ENCODE peak calls at places on chromosomes 12 and 14, in ten cellular contexts. One of them, this sample, is unnamed.

GRCh38 chr12:130455161-130455560 is 117.5 kb downstream of the PIWIL1 start:
- DNase-seq in GM06990: no peak
- DNase-seq in ovary: no peak
- DNase-seq in D721Med: no peak
- DNase-seq in PC-3: no peak
- DNase-seq in stomach: no peak
- DNase-seq in cardiac fibroblast: no peak
- DNase-seq in suprapubic skin: no peak
- DNase-seq in MCF 10A: no peak
- DNase-seq in pancreas: no peak
- DNase-seq in this sample: no peak

GRCh38 chr12:97308576-97309198 is 153.9 kb upstream of the RMST start:
- DNase-seq in GM06990: peak; percentile 31
- DNase-seq in ovary: no peak
- DNase-seq in D721Med: no peak
- DNase-seq in PC-3: peak; percentile 65
- DNase-seq in stomach: no peak
- DNase-seq in cardiac fibroblast: peak; percentile 76
- DNase-seq in suprapubic skin: no peak
- DNase-seq in MCF 10A: peak; percentile 57
- DNase-seq in pancreas: no peak
- DNase-seq in this sample: peak; percentile 47

GRCh38 chr14:105479438-105480164 is 5.0 kb downstream of the CRIP2 start:
- DNase-seq in GM06990: no peak
- DNase-seq in ovary: peak; percentile 45
- DNase-seq in D721Med: no peak
- DNase-seq in PC-3: no peak
- DNase-seq in stomach: no peak
- DNase-seq in cardiac fibroblast: no peak
- DNase-seq in suprapubic skin: no peak
- DNase-seq in MCF 10A: no peak
- DNase-seq in pancreas: no peak
- DNase-seq in this sample: no peak

GRCh38 chr12:114684098-114684869 is at the start of gene TBX3:
- DNase-seq in GM06990: peak; percentile 43
- DNase-seq in ovary: peak; percentile 92
- DNase-seq in D721Med: peak; percentile 39
- DNase-seq in PC-3: peak; percentile 99
- DNase-seq in stomach: peak; percentile 79
- DNase-seq in cardiac fibroblast: peak; percentile 99
- DNase-seq in suprapubic skin: peak; percentile 98
- DNase-seq in MCF 10A: peak; percentile 99
- DNase-seq in pancreas: peak; percentile 81
- DNase-seq in this sample: peak; percentile 100

GRCh38 chr14:75417674-75418073 is 10.1 kb upstream of the JDP2 start:
- DNase-seq in GM06990: no peak
- DNase-seq in ovary: no peak
- DNase-seq in D721Med: no peak
- DNase-seq in PC-3: no peak
- DNase-seq in stomach: no peak
- DNase-seq in cardiac fibroblast: no peak
- DNase-seq in suprapubic skin: no peak
- DNase-seq in MCF 10A: peak; percentile 92
- DNase-seq in pancreas: no peak
- DNase-seq in this sample: peak; percentile 41

GRCh38 chr14:65483647-65484046 is 71.1 kb downstream of the FUT8 start:
- DNase-seq in GM06990: no peak
- DNase-seq in ovary: no peak
- DNase-seq in D721Med: no peak
- DNase-seq in PC-3: peak; percentile 57
- DNase-seq in stomach: no peak
- DNase-seq in cardiac fibroblast: peak; percentile 34
- DNase-seq in suprapubic skin: no peak
- DNase-seq in MCF 10A: no peak
- DNase-seq in pancreas: no peak
- DNase-seq in this sample: peak; percentile 5

GRCh38 chr12:3751151-3752095 is 1.5 kb downstream of the CRACR2A start:
- DNase-seq in GM06990: no peak
- DNase-seq in ovary: no peak
- DNase-seq in D721Med: no peak
- DNase-seq in PC-3: no peak
- DNase-seq in stomach: no peak
- DNase-seq in cardiac fibroblast: no peak
- DNase-seq in suprapubic skin: no peak
- DNase-seq in MCF 10A: no peak
- DNase-seq in pancreas: no peak
- DNase-seq in this sample: no peak

GRCh38 chr12:55931317-55931779 is 386 bp downstream of the DGKA start:
- DNase-seq in GM06990: no peak
- DNase-seq in ovary: peak; percentile 57
- DNase-seq in D721Med: no peak
- DNase-seq in PC-3: no peak
- DNase-seq in stomach: no peak
- DNase-seq in cardiac fibroblast: no peak
- DNase-seq in suprapubic skin: no peak
- DNase-seq in MCF 10A: peak; percentile 49
- DNase-seq in pancreas: peak; percentile 32
- DNase-seq in this sample: no peak

GRCh38 chr12:66775941-66776340 is 97.1 kb upstream of the GRIP1 start:
- DNase-seq in GM06990: no peak
- DNase-seq in ovary: no peak
- DNase-seq in D721Med: no peak
- DNase-seq in PC-3: peak; percentile 64
- DNase-seq in stomach: no peak
- DNase-seq in cardiac fibroblast: no peak
- DNase-seq in suprapubic skin: no peak
- DNase-seq in MCF 10A: no peak
- DNase-seq in pancreas: no peak
- DNase-seq in this sample: no peak

GRCh38 chr12:79373896-79374499 is 316.8 kb downstream of the PAWR start:
- DNase-seq in GM06990: peak; percentile 2
- DNase-seq in ovary: peak; percentile 38
- DNase-seq in D721Med: no peak
- DNase-seq in PC-3: peak; percentile 64
- DNase-seq in stomach: no peak
- DNase-seq in cardiac fibroblast: peak; percentile 38
- DNase-seq in suprapubic skin: no peak
- DNase-seq in MCF 10A: peak; percentile 49
- DNase-seq in pancreas: no peak
- DNase-seq in this sample: no peak

GRCh38 chr14:90387201-90387600 is 9.6 kb upstream of the CALM1 start:
- DNase-seq in GM06990: no peak
- DNase-seq in ovary: no peak
- DNase-seq in D721Med: no peak
- DNase-seq in PC-3: no peak
- DNase-seq in stomach: no peak
- DNase-seq in cardiac fibroblast: peak; percentile 40
- DNase-seq in suprapubic skin: no peak
- DNase-seq in MCF 10A: no peak
- DNase-seq in pancreas: no peak
- DNase-seq in this sample: no peak

GRCh38 chr14:58882577-58883018 is 244.8 kb downstream of the DACT1 start:
- DNase-seq in GM06990: no peak
- DNase-seq in ovary: no peak
- DNase-seq in D721Med: no peak
- DNase-seq in PC-3: no peak
- DNase-seq in stomach: no peak
- DNase-seq in cardiac fibroblast: peak; percentile 82
- DNase-seq in suprapubic skin: no peak
- DNase-seq in MCF 10A: peak; percentile 24
- DNase-seq in pancreas: no peak
- DNase-seq in this sample: peak; percentile 33

GRCh38 chr12:1474059-1474537 is 120.3 kb downstream of the FBXL14 start:
- DNase-seq in GM06990: no peak
- DNase-seq in ovary: no peak
- DNase-seq in D721Med: no peak
- DNase-seq in PC-3: peak; percentile 95
- DNase-seq in stomach: no peak
- DNase-seq in cardiac fibroblast: peak; percentile 99
- DNase-seq in suprapubic skin: no peak
- DNase-seq in MCF 10A: peak; percentile 86
- DNase-seq in pancreas: no peak
- DNase-seq in this sample: peak; percentile 98

GRCh38 chr12:104427547-104427938 is 29.2 kb upstream of the CHST11 start:
- DNase-seq in GM06990: no peak
- DNase-seq in ovary: no peak
- DNase-seq in D721Med: no peak
- DNase-seq in PC-3: no peak
- DNase-seq in stomach: no peak
- DNase-seq in cardiac fibroblast: no peak
- DNase-seq in suprapubic skin: no peak
- DNase-seq in MCF 10A: no peak
- DNase-seq in pancreas: no peak
- DNase-seq in this sample: no peak

GRCh38 chr12:117044790-117045174 is 54.4 kb downstream of the TESC start:
- DNase-seq in GM06990: no peak
- DNase-seq in ovary: no peak
- DNase-seq in D721Med: no peak
- DNase-seq in PC-3: no peak
- DNase-seq in stomach: no peak
- DNase-seq in cardiac fibroblast: no peak
- DNase-seq in suprapubic skin: no peak
- DNase-seq in MCF 10A: no peak
- DNase-seq in pancreas: no peak
- DNase-seq in this sample: no peak

GRCh38 chr12:48924617-48925217 is 575 bp downstream of the FKBP11 start:
- DNase-seq in GM06990: peak; percentile 87
- DNase-seq in ovary: peak; percentile 66
- DNase-seq in D721Med: peak; percentile 43
- DNase-seq in PC-3: peak; percentile 44
- DNase-seq in stomach: peak; percentile 66
- DNase-seq in cardiac fibroblast: peak; percentile 47
- DNase-seq in suprapubic skin: no peak
- DNase-seq in MCF 10A: no peak
- DNase-seq in pancreas: peak; percentile 50
- DNase-seq in this sample: peak; percentile 21

DNA sequence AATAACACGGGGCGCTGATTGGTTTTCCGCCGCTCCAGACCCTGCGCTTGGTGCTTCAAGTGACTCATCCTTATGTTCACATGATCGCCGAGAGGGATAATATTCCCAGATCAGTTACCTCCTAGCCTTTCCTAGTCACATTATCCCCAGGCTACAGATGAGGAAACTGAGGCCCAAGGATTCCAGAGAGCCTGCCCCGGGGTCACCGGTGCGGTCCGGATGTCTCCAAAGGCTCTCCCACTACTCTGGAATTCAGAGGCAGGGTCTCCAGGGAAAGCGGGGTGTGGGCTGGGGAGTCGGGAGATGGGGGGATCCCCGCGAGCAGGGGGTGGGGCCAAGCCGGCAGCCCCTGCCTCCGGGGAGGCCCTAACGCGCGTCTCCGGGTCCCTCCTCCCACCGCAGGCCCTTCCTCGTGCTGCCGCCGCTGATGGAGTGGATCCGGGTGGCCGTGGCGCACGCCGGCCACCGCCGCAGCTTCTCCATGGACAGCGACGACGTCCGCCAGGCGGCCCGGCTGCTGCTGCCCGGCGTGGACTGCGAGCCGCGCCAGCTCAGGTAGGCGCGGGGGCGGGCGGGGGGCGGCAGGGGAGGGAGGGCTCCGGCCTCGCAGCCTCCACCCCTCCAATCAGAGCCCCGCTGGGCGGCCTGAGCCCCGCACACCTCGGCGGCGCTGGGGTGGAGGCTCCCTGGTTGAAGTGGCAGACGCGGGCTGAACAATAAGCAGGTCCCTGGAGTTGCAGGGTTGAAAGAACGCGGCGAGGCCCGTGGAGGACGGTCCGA is 104.7 kb upstream of the PWP1 start:
- DNase-seq in GM06990: no peak
- DNase-seq in ovary: no peak
- DNase-seq in D721Med: peak; percentile 34
- DNase-seq in PC-3: no peak
- DNase-seq in stomach: no peak
- DNase-seq in cardiac fibroblast: no peak
- DNase-seq in suprapubic skin: no peak
- DNase-seq in MCF 10A: no peak
- DNase-seq in pancreas: no peak
- DNase-seq in this sample: no peak
- TF ChIP-seq CTCF in GM06990: no peak
- TF ChIP-seq CTCF in ovary: no peak
- TF ChIP-seq CTCF in D721Med: no peak
- TF ChIP-seq CTCF in PC-3: no peak
- TF ChIP-seq CTCF in stomach: no peak
- TF ChIP-seq CTCF in cardiac fibroblast: no peak
- TF ChIP-seq CTCF in suprapubic skin: no peak
- TF ChIP-seq CTCF in MCF 10A: no peak
- TF ChIP-seq CTCF in pancreas: no peak
- TF ChIP-seq CTCF in this sample: no peak

GRCh38 chr12:4908694-4909396 is 860 bp upstream of the KCNA1 start:
- DNase-seq in GM06990: peak; percentile 52
- DNase-seq in ovary: no peak
- DNase-seq in D721Med: peak; percentile 42
- DNase-seq in PC-3: no peak
- DNase-seq in stomach: no peak
- DNase-seq in cardiac fibroblast: no peak
- DNase-seq in suprapubic skin: no peak
- DNase-seq in MCF 10A: no peak
- DNase-seq in pancreas: no peak
- DNase-seq in this sample: no peak
- TF ChIP-seq CTCF in GM06990: peak; percentile 61
- TF ChIP-seq CTCF in ovary: no peak
- TF ChIP-seq CTCF in D721Med: no peak
- TF ChIP-seq CTCF in PC-3: no peak
- TF ChIP-seq CTCF in stomach: no peak
- TF ChIP-seq CTCF in cardiac fibroblast: no peak
- TF ChIP-seq CTCF in suprapubic skin: no peak
- TF ChIP-seq CTCF in MCF 10A: no peak
- TF ChIP-seq CTCF in pancreas: no peak
- TF ChIP-seq CTCF in this sample: no peak

GRCh38 chr12:59873136-59873535 is 277.3 kb downstream of the SLC16A7 start:
- DNase-seq in GM06990: no peak
- DNase-seq in ovary: no peak
- DNase-seq in D721Med: no peak
- DNase-seq in PC-3: no peak
- DNase-seq in stomach: no peak
- DNase-seq in cardiac fibroblast: no peak
- DNase-seq in suprapubic skin: no peak
- DNase-seq in MCF 10A: no peak
- DNase-seq in pancreas: no peak
- DNase-seq in this sample: no peak

GRCh38 chr12:59871779-59872178 is 275.9 kb downstream of the SLC16A7 start:
- DNase-seq in GM06990: no peak
- DNase-seq in ovary: no peak
- DNase-seq in D721Med: no peak
- DNase-seq in PC-3: no peak
- DNase-seq in stomach: no peak
- DNase-seq in cardiac fibroblast: no peak
- DNase-seq in suprapubic skin: no peak
- DNase-seq in MCF 10A: no peak
- DNase-seq in pancreas: no peak
- DNase-seq in this sample: no peak

GRCh38 chr12:59874781-59875180 is 279.0 kb downstream of the SLC16A7 start:
- DNase-seq in GM06990: no peak
- DNase-seq in ovary: no peak
- DNase-seq in D721Med: no peak
- DNase-seq in PC-3: no peak
- DNase-seq in stomach: no peak
- DNase-seq in cardiac fibroblast: no peak
- DNase-seq in suprapubic skin: no peak
- DNase-seq in MCF 10A: no peak
- DNase-seq in pancreas: no peak
- DNase-seq in this sample: no peak
- TF ChIP-seq CTCF in GM06990: no peak
- TF ChIP-seq CTCF in ovary: no peak
- TF ChIP-seq CTCF in D721Med: no peak
- TF ChIP-seq CTCF in PC-3: no peak
- TF ChIP-seq CTCF in stomach: no peak
- TF ChIP-seq CTCF in cardiac fibroblast: no peak
- TF ChIP-seq CTCF in suprapubic skin: no peak
- TF ChIP-seq CTCF in MCF 10A: no peak
- TF ChIP-seq CTCF in pancreas: no peak
- TF ChIP-seq CTCF in this sample: no peak

GRCh38 chr14:69056389-69056788 is 77.3 kb upstream of the ACTN1 start:
- DNase-seq in GM06990: no peak
- DNase-seq in ovary: no peak
- DNase-seq in D721Med: peak; percentile 60
- DNase-seq in PC-3: no peak
- DNase-seq in stomach: no peak
- DNase-seq in cardiac fibroblast: no peak
- DNase-seq in suprapubic skin: no peak
- DNase-seq in MCF 10A: no peak
- DNase-seq in pancreas: no peak
- DNase-seq in this sample: peak; percentile 51
- TF ChIP-seq CTCF in GM06990: no peak
- TF ChIP-seq CTCF in ovary: no peak
- TF ChIP-seq CTCF in D721Med: peak; percentile 42
- TF ChIP-seq CTCF in PC-3: no peak
- TF ChIP-seq CTCF in stomach: no peak
- TF ChIP-seq CTCF in cardiac fibroblast: no peak
- TF ChIP-seq CTCF in suprapubic skin: no peak
- TF ChIP-seq CTCF in MCF 10A: no peak
- TF ChIP-seq CTCF in pancreas: no peak
- TF ChIP-seq CTCF in this sample: peak; percentile 13

This sample was measured in HFFc6.